ENCODE peak calls at places on chromosomes 2 and 18, in ten cellular contexts. B is tibial artery, C is AG04449, T is MCF 10A, D is fibroblast of mammary gland, E is glutamatergic neuron, A is AG09309, J is left ventricle myocardium inferior, Y is mucosa of descending colon, Z is progenitor cell of endocrine pancreas. F is an unnamed sample.

GRCh38 chr2:23658466-23658942 is 268.4 kb downstream of the ATAD2B start:
- DNase-seq in J (peak; percentile 43), T (no peak), C (no peak), A (no peak), Y (no peak), E (no peak), D (peak; percentile 54), B (no peak), Z (no peak), F (no peak)

GRCh38 chr2:65256088-65256487 is 28.5 kb downstream of the ACTR2 start:
- DNase-seq in E (no peak), B (no peak), Y (no peak), T (no peak), Z (no peak), C (no peak), A (no peak), D (no peak), J (no peak), F (no peak)

GRCh38 chr18:78739115-78739514 is 240.5 kb upstream of the SALL3 start:
- DNase-seq in Z (no peak), B (no peak), D (no peak), T (no peak), C (no peak), A (no peak), E (no peak), J (no peak), Y (no peak), F (no peak)

GRCh38 chr2:239302808-239303557 is 97.8 kb downstream of the HDAC4 start:
- DNase-seq in J (peak; percentile 13), A (no peak), B (no peak), T (no peak), Y (peak; percentile 38), E (no peak), Z (no peak), C (no peak), D (no peak), F (peak; percentile 24)

GRCh38 chr2:200668473-200668872 is 82.7 kb downstream of the AOX1 start:
- DNase-seq in C (no peak), T (no peak), D (no peak), B (no peak), E (no peak), Z (no peak), J (no peak), Y (no peak), A (no peak), F (no peak)

GRCh38 chr2:119174216-119174992 is 15.9 kb upstream of the C1QL2 start:
- DNase-seq in Y (peak; percentile 61), D (peak; percentile 39), A (no peak), B (no peak), T (peak; percentile 55), C (no peak), Z (peak; percentile 53), E (peak; percentile 78), J (no peak), F (peak; percentile 36)

GRCh38 chr2:223086360-223086981 is 34.5 kb downstream of the KCNE4 start:
- DNase-seq in C (no peak), D (no peak), J (no peak), Y (no peak), Z (no peak), A (no peak), T (no peak), B (peak; percentile 28), E (no peak), F (no peak)

GRCh38 chr2:124658373-124658772 is 633.3 kb downstream of the CNTNAP5 start:
- DNase-seq in B (no peak), E (no peak), A (no peak), J (no peak), C (no peak), Z (no peak), Y (no peak), D (no peak), T (no peak), F (no peak)

GRCh38 chr18:36255072-36255708 is 42.3 kb upstream of the FHOD3 start:
- DNase-seq in B (no peak), Z (no peak), E (no peak), C (no peak), D (no peak), A (no peak), Y (no peak), J (no peak), T (no peak), F (no peak)
- TF ChIP-seq CTCF in B (no peak), Z (no peak), E (no peak), C (no peak), D (no peak), A (no peak), Y (no peak), J (no peak), T (no peak), F (no peak)

GRCh38 chr2:48165066-48165753 is 258.9 kb upstream of the FBXO11 start:
- DNase-seq in D (no peak), J (no peak), Y (no peak), E (no peak), Z (no peak), T (no peak), A (no peak), B (no peak), C (no peak), F (no peak)
- TF ChIP-seq CTCF in D (no peak), J (no peak), Y (no peak), E (no peak), Z (no peak), T (no peak), A (no peak), B (no peak), C (no peak), F (no peak)

DNA sequence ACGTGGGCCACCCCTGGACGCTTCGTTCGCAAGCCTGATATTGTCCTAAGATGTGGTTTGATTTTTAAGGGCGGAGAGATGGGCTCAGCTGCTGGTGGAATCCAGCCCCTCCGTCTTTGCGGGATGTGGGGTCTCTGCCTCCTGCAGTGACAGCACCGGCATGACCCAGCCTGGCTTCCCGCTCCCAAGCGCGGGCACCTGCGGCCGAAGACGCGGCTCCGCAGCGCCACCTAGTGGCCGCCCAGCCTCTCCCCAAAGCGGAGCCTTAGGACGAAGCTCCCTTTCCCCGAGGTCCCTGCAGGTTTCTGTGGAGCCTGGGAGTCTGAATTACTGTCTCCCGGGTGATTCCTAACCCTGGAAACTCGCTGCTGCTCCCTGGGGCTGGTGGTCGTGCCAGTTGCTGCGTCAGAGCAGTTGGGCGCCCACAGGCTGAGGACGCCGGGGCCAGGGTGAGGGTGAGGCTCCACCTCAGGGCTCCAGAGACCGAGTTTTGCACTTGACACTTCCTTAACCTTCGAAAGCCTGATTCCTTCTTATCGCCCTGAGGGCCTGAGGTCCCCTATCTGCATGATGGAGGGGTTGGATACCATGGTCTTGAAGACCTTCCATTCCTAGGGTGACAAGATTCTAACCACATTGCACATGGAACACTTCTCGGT is 137.5 kb downstream of the TPO start:
- DNase-seq in A (no peak), B (no peak), Z (peak; percentile 75), D (peak; percentile 26), C (no peak), T (peak; percentile 54), J (peak; percentile 47), Y (peak; percentile 77), E (peak; percentile 86), F (peak; percentile 57)
- TF ChIP-seq CTCF in A (peak; percentile 98), B (peak; percentile 80), Z (peak; percentile 99), D (peak; percentile 79), C (peak; percentile 98), T (peak; percentile 98), J (peak; percentile 99), Y (peak; percentile 95), E (peak; percentile 99), F (peak; percentile 98)

DNA sequence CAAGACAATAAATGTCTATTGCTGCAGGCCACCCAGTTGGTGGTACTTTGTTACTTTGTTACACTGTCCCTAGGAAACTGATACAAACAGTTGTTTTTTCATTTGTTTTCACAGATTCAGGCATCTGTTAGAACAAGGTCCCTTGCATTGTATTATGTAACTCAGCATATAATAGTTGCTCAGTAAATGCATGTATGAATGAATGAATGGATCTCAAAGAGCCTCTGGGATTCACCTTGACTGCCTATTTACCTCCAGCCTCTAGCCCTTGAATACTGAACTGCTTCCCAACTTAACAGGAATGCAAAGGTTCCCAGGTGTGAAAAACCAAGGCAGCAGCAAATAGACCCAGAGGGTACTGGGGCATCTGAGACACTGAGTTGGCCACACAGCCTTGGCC is 27.4 kb upstream of the NEB start:
- DNase-seq in J (no peak), D (no peak), T (no peak), C (no peak), Z (no peak), Y (no peak), A (no peak), E (no peak), B (no peak), F (no peak)
- TF ChIP-seq CTCF in J (no peak), D (no peak), T (no peak), C (no peak), Z (no peak), Y (no peak), A (no peak), E (no peak), B (no peak), F (no peak)

F was measured in activated B cell treated with CpG ODN at 0.5 μM for 24 hours.